ENCODE peak calls at places on chromosomes 16 and 17, in seven cellular contexts. E is IMR-90, Q is mesenchymal stem cell, K is neuronal stem cell, I is H1, M is mesendoderm, C is trophoblast cell. S is an unnamed sample.

GRCh38 chr16:14334366-14335105 is 263.4 kb downstream of the MRTFB start:
- DNase-seq in C (peak; percentile 97), Q (no peak), K (no peak), I (no peak), M (no peak), E (no peak), S (no peak)

GRCh38 chr16:66045626-66046025 is 320.9 kb upstream of the CDH5 start:
- DNase-seq in C (no peak), I (no peak), Q (no peak), K (no peak), M (no peak), E (peak; percentile 45), S (no peak)

GRCh38 chr17:45366691-45367090 is 49.9 kb upstream of the MAP3K14 start:
- DNase-seq in Q (no peak), C (no peak), K (no peak), M (no peak), I (no peak), E (no peak), S (peak; percentile 29)

GRCh38 chr17:29927546-29927945 is 2.5 kb downstream of the SSH2 start:
- DNase-seq in M (no peak), C (no peak), I (no peak), E (no peak), K (no peak), Q (peak; percentile 6), S (no peak)

GRCh38 chr17:37278247-37278894 is 97.4 kb upstream of the C17orf78 start:
- DNase-seq in E (no peak), I (no peak), Q (no peak), M (no peak), K (no peak), C (peak; percentile 85), S (no peak)

GRCh38 chr17:58525239-58525638 is 10.8 kb upstream of the MTMR4 start:
- DNase-seq in K (no peak), Q (peak; percentile 94), E (peak; percentile 84), I (no peak), C (no peak), M (peak; percentile 47), S (no peak)

GRCh38 chr16:52852978-52853377 is 199.7 kb downstream of the CHD9NB start:
- DNase-seq in M (peak; percentile 3), C (no peak), K (no peak), Q (no peak), E (no peak), I (no peak), S (no peak)

GRCh38 chr17:36068524-36068923 is 4.5 kb downstream of the CCL18 start:
- DNase-seq in K (no peak), M (no peak), C (no peak), Q (no peak), E (no peak), I (no peak), S (no peak)

GRCh38 chr16:52912565-52913173 is 140.0 kb downstream of the CHD9NB start:
- DNase-seq in M (peak; percentile 83), I (peak; percentile 82), E (peak; percentile 49), C (peak; percentile 72), Q (peak; percentile 31), K (peak; percentile 66), S (peak; percentile 80)

GRCh38 chr16:50282010-50282538 is 15.7 kb downstream of the ADCY7 start:
- DNase-seq in M (no peak), E (no peak), C (peak; percentile 41), Q (no peak), K (no peak), I (no peak), S (no peak)

GRCh38 chr16:48556913-48557351 is 53.0 kb downstream of the N4BP1 start:
- DNase-seq in Q (peak; percentile 81), I (no peak), K (no peak), M (peak; percentile 60), E (peak; percentile 89), C (no peak), S (no peak)

GRCh38 chr17:79002291-79002690 is 7.3 kb downstream of the CANT1 start:
- DNase-seq in Q (no peak), E (no peak), C (no peak), I (no peak), M (no peak), K (no peak), S (no peak)

GRCh38 chr16:65119905-65120341 is 1.9 kb downstream of the CDH11 start:
- DNase-seq in M (peak; percentile 54), C (no peak), Q (peak; percentile 73), E (peak; percentile 76), I (no peak), K (peak; percentile 48), S (no peak)

GRCh38 chr17:2484876-2485275 is 26.8 kb downstream of the METTL16 start:
- DNase-seq in C (peak; percentile 43), E (no peak), I (peak; percentile 49), K (no peak), M (peak; percentile 86), Q (no peak), S (peak; percentile 74)

GRCh38 chr17:19270951-19271611 is 33.9 kb downstream of the EPN2 start:
- DNase-seq in K (no peak), E (no peak), I (no peak), C (no peak), Q (no peak), M (no peak), S (no peak)

GRCh38 chr17:82845163-82845807 is 5.5 kb upstream of the ZNF750 start:
- DNase-seq in E (no peak), Q (no peak), K (no peak), M (no peak), I (no peak), C (no peak), S (no peak)

GRCh38 chr17:19301973-19302372 is 60.5 kb downstream of the B9D1 start:
- DNase-seq in C (no peak), M (no peak), I (no peak), E (no peak), Q (no peak), K (no peak), S (no peak)

DNA sequence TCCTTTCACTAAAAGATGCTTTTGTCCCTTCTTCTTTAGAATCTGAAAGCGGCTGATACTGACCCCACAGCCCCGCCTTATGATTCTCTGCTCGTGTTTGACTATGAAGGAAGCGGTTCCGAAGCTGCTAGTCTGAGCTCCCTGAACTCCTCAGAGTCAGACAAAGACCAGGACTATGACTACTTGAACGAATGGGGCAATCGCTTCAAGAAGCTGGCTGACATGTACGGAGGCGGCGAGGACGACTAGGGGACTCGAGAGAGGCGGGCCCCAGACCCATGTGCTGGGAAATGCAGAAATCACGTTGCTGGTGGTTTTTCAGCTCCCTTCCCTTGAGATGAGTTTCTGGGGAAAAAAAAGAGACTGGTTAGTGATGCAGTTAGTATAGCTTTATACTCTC is 10.1 kb upstream of the TANGO6 start:
- DNase-seq in C (no peak), E (no peak), Q (no peak), I (no peak), M (no peak), K (no peak), S (no peak)
- H2BK120ac ChIP-seq in C (no peak overlapping the region), E (no peak overlapping the region), Q (no peak overlapping the region), I (no peak overlapping the region), M (no peak overlapping the region), K (no peak overlapping the region), S (no peak overlapping the region)

DNA sequence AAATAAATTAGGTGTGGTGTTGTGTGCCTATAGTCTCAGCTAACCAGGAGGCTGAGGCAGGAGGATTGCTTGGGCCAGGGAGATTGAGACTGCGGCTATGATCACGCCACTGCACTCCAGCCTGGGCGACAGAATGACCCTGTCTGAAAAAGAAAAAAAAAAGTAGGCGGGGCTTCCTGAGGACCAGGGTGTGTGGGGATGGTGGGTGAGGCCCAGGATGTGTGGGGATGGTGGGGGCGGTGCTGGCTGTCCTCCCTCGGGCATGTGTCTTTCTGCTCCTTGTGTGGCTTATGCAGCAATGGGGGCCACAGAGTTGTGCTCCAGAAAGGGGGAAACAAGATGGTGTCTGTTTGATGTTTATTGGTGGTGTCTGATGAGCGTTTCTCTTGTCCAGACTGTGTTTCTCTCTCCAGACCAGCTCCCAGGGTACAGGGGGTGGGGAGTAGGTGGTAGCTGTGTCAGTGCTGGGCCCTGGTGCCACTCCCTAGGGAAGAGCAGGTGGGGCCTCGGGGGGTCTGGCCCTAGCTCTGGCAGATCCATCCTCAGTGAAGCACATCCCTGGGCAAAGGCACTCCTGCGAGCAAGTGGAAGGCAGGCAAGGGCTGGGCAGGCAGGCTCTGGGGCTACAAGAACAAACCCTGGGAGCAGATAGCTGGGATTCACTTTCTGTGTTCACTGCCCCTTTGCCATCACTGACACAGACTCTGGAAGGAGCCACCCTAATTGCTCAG is 2.3 kb downstream of the LCAT start:
- DNase-seq in K (no peak), E (no peak), Q (no peak), I (no peak), C (no peak), M (no peak), S (no peak)
- H3K4me2 ChIP-seq in K (no peak overlapping the region), E (no peak overlapping the region), Q (no peak overlapping the region), I (no peak overlapping the region), C (no peak overlapping the region), M (no peak overlapping the region), S (no peak overlapping the region)

DNA sequence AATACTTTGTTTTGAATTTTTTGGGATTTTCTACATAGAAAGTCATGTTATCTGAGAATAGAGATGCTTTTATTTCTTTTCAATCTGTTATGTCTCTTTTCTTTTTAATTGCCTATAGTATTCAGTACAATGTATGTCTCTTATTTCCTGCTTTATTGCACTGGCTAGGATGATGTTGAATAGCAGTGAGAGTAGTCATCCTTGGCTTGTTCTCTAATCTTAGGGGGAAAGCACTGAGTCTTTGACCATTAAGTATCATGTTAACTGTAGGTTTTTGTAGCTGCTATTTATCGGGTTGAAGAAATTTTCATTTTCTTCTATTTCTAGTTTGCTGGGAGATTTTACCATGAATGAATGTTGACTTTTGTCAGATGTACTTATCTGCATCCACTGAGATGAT is 10.0 kb upstream of the ABCA3 start:
- DNase-seq in K (no peak), C (no peak), M (no peak), I (no peak), Q (no peak), E (peak; percentile 31), S (no peak)
- H2BK120ac ChIP-seq in K (no peak overlapping the region), C (no peak overlapping the region), M (no peak overlapping the region), I (no peak overlapping the region), Q (no peak overlapping the region), E (no peak overlapping the region), S (no peak overlapping the region)

GRCh38 chr17:77482375-77483127 is 341.8 kb downstream of the SEC14L1 start:
- DNase-seq in M (no peak), Q (no peak), C (no peak), I (no peak), K (no peak), E (no peak), S (no peak)

GRCh38 chr17:77484096-77484495 is 343.3 kb downstream of the SEC14L1 start:
- DNase-seq in I (no peak), C (no peak), M (no peak), Q (no peak), K (no peak), E (no peak), S (no peak)

GRCh38 chr17:77485089-77485833 is 344.5 kb downstream of the SEC14L1 start:
- DNase-seq in C (no peak), K (no peak), Q (no peak), M (no peak), E (no peak), I (no peak), S (no peak)

GRCh38 chr17:77481476-77482374 is 341.0 kb downstream of the SEC14L1 start:
- DNase-seq in Q (no peak), I (no peak), M (no peak), C (no peak), E (no peak), K (no peak), S (no peak)

DNA sequence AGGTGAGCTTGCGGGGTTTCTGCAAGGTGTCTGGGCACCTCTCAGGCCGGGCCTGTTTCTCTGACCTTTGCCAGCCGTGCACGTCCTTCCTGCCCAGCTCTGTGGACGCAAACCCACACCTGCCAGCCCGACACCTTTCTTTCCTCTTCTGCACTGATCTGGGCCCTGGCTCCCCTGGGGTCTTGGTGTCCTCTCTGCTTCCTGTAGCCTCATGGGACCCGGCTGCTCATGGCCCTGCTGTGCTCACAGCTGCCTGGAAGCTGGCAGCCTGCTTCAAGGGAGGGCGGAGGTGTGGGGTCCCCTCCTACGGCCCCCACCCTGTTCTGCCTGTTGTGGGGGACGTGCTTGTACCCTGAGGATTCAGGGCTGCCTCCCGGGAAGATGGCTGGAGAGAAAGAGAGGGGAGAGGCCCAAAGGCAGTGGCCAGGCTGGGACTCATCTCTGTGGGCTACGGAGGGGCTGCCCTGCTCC is 342.4 kb downstream of the SEC14L1 start:
- DNase-seq in I (no peak), C (no peak), Q (no peak), E (no peak), M (no peak), K (no peak), S (no peak)
- H3K4me2 ChIP-seq in I (no peak overlapping the region), C (no peak overlapping the region), Q (no peak overlapping the region), E (no peak overlapping the region), M (no peak overlapping the region), K (no peak overlapping the region), S (no peak overlapping the region)

S was measured in H9.